ENCODE peak calls at places on chromosomes 3 and 15, in eight cellular contexts. O is uterus, K is tibial nerve, T is body of pancreas, X is H1, B is stomach, H is esophagus muscularis mucosa, C is right lobe of liver. V is an unnamed sample. For H3K27me3 and H3K4me1, the result is how much of the 10 kb centered on the place peaks cover.

GRCh38 chr15:49082960-49083359 is 36.7 kb upstream of the SECISBP2L start:
- DNase-seq in O (no peak), K (no peak), T (no peak), X (no peak), B (no peak), H (no peak), C (no peak), V (no peak)

GRCh38 chr3:149371001-149371722 is 6.3 kb downstream of the TM4SF1 start:
- DNase-seq in O (no peak), K (no peak), T (no peak), X (no peak), B (no peak), H (no peak), C (no peak), V (no peak)

GRCh38 chr3:42079701-42080323 is 11.3 kb upstream of the TRAK1 start:
- DNase-seq in O (no peak), K (no peak), T (no peak), X (no peak), B (no peak), H (no peak), C (no peak), V (no peak)

GRCh38 chr3:107212709-107213664 is 164.3 kb upstream of the CCDC54 start:
- DNase-seq in O (no peak), K (no peak), T (no peak), X (no peak), B (no peak), H (no peak), C (no peak), V (no peak)

GRCh38 chr3:146577662-146578061 is 27.5 kb downstream of the PLSCR5 start:
- DNase-seq in O (peak), K (peak), T (peak), X (no peak), B (no peak), H (no peak), C (no peak), V (no peak)

GRCh38 chr3:18044191-18044590 is 301.8 kb upstream of the TBC1D5 start:
- DNase-seq in O (no peak), K (no peak), T (no peak), X (no peak), B (no peak), H (no peak), C (no peak), V (no peak)

GRCh38 chr3:186217820-186218164 is 108.9 kb upstream of the ETV5 start:
- DNase-seq in O (no peak), K (no peak), T (no peak), X (no peak), B (no peak), H (no peak), C (no peak), V (no peak)

GRCh38 chr3:4491873-4492239 is 1.3 kb upstream of the ITPR1 start:
- DNase-seq in O (no peak), K (no peak), T (no peak), X (no peak), B (no peak), H (no peak), C (no peak), V (no peak)

GRCh38 chr15:25695875-25696760 is 167.0 kb downstream of the ATP10A start:
- DNase-seq in O (no peak), K (no peak), T (no peak), X (no peak), B (no peak), H (no peak), C (no peak), V (no peak)

GRCh38 chr15:88604381-88604951 is 16.7 kb upstream of the AEN start:
- DNase-seq in O (no peak), K (no peak), T (peak), X (no peak), B (no peak), H (no peak), C (no peak), V (no peak)

GRCh38 chr15:83695901-83696425 is 42.0 kb downstream of the ADAMTSL3 start:
- DNase-seq in O (no peak), K (no peak), T (no peak), X (no peak), B (no peak), H (no peak), C (no peak), V (no peak)

GRCh38 chr3:13179181-13179580 is 106.0 kb upstream of the IQSEC1 start:
- DNase-seq in O (no peak), K (no peak), T (no peak), X (no peak), B (no peak), H (no peak), C (no peak), V (no peak)

GRCh38 chr3:24773798-24774197 is 279.1 kb upstream of the THRB start:
- DNase-seq in O (peak), K (peak), T (peak), X (peak), B (peak), H (no peak), C (peak), V (no peak)

GRCh38 chr3:189288348-189289235 is 116.8 kb downstream of the TPRG1 start:
- DNase-seq in O (no peak), K (no peak), T (no peak), X (no peak), B (no peak), H (no peak), C (no peak), V (no peak)

GRCh38 chr15:79635149-79635771 is 203.1 kb downstream of the MINAR1 start:
- DNase-seq in O (no peak), K (no peak), T (no peak), X (no peak), B (no peak), H (peak), C (peak), V (no peak)

GRCh38 chr3:32321095-32321835 is 70.4 kb upstream of the CMTM7 start:
- DNase-seq in O (no peak), K (no peak), T (peak), X (peak), B (no peak), H (no peak), C (no peak), V (no peak)

GRCh38 chr3:24510030-24510648 is 15.5 kb upstream of the THRB start:
- DNase-seq in O (no peak), K (no peak), T (no peak), X (no peak), B (no peak), H (no peak), C (no peak), V (no peak)

GRCh38 chr3:99945328-99945995 is 127.8 kb downstream of the CMSS1 start:
- DNase-seq in O (no peak), K (no peak), T (peak), X (no peak), B (peak), H (no peak), C (no peak), V (peak)

GRCh38 chr3:172042136-172042535 is 2.8 kb downstream of the FNDC3B start:
- DNase-seq in O (no peak), K (no peak), T (no peak), X (no peak), B (no peak), H (no peak), C (no peak), V (no peak)

GRCh38 chr3:33067484-33067883 is 29.5 kb downstream of the GLB1 start:
- DNase-seq in O (no peak), K (no peak), T (no peak), X (no peak), B (no peak), H (no peak), C (no peak), V (no peak)

GRCh38 chr3:106333911-106334618 is 465.3 kb upstream of the CBLB start:
- DNase-seq in O (no peak), K (no peak), T (no peak), X (no peak), B (no peak), H (no peak), C (no peak), V (no peak)

DNA sequence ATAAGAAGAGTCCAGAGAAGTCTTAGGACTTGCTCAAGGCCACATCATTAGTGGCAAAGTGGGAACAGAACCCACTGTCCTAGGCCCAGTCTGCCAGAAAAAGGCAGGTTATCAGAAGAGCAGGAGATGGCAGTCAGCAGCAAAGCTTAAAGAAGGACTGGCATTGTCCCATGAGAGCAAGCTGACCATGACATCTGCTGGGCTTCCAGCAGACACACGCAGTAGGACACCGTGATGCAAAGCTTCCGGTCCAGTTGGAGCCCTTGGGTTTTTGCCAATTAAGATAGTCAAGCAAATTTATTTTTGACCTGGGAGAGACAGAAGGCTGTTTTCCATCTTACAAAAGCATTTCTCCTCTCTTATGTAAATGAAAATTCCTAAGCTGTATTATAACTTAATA is 42.1 kb downstream of the ZBTB38 start:
- DNase-seq in O (peak), K (no peak), T (peak), X (no peak), B (no peak), H (no peak), C (peak), V (no peak)
- H3K27me3 ChIP-seq in O (under half), K (under half), T (under half), X (under half), B (under half), H (under half), C (under half), V (under half)

GRCh38 chr3:139300416-139300815 is 43.4 kb upstream of the MRPS22 start:
- DNase-seq in O (no peak), K (no peak), T (no peak), X (no peak), B (no peak), H (no peak), C (no peak), V (no peak)
- TF ChIP-seq POLR2A in O (no peak), K (no peak), T (no peak), X (no peak), B (no peak), H (no peak), C (no peak), V (no peak)

GRCh38 chr15:77015651-77016320 is 20.9 kb downstream of the PSTPIP1 start:
- DNase-seq in O (no peak), K (no peak), T (no peak), X (no peak), B (no peak), H (no peak), C (peak), V (no peak)

GRCh38 chr15:77014137-77015081 is 19.5 kb downstream of the PSTPIP1 start:
- DNase-seq in O (no peak), K (no peak), T (no peak), X (no peak), B (no peak), H (no peak), C (peak), V (no peak)

GRCh38 chr15:77012117-77012712 is 17.3 kb downstream of the PSTPIP1 start:
- DNase-seq in O (no peak), K (no peak), T (no peak), X (no peak), B (no peak), H (no peak), C (no peak), V (no peak)

GRCh38 chr15:77012868-77013267 is 17.9 kb downstream of the PSTPIP1 start:
- DNase-seq in O (no peak), K (no peak), T (no peak), X (no peak), B (no peak), H (no peak), C (no peak), V (no peak)

DNA sequence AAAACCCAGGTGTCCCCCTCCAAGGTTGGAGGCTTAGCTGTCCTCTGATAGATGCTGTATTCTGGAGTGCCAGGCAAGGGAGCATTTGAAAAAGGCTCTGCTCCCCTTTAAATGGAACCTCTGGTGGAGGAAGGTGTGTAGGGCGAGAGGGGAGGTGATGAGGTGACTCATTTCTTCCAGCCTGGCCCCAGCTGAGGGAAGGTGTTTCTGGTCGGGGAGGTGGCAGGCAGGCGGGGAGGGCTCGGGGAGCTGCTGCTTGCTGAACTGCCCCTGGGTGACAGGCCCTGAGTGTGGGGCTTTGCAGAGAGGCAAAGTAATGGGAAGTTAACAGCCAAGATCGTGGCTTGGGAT is 18.8 kb downstream of the PSTPIP1 start:
- DNase-seq in O (no peak), K (no peak), T (no peak), X (no peak), B (peak), H (no peak), C (no peak), V (no peak)
- H3K4me1 ChIP-seq in O (under half), K (under half), T (under half), X (under half), B (under half), H (under half), C (under half), V (under half)

DNA sequence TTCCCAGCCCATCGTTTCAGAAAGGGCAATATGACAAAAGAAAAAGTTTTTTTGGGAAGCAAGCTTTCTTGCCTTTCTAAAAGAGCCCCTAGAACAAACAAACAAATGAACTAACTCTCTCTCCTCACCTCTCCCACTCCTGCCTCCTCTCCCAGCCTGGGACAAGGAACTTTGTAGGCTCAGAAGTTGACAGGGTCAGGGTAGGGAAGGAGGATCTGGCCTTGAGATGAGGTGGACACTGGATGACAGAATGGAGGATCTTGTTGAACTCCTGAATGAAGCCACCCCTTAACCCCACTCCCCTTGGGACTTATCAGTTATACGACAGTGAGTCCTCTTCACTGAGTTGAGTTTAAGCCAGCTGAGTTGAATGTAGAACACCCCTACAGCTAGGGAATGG is 1.6 kb upstream of the ITGA11 start:
- DNase-seq in O (peak), K (no peak), T (no peak), X (peak), B (no peak), H (peak), C (no peak), V (no peak)
- H3K27me3 ChIP-seq in O (under half), K (under half), T (under half), X (half or more), B (under half), H (under half), C (under half), V (under half)

GRCh38 chr3:119702530-119703527 is at the start of gene CFAP91:
- DNase-seq in O (peak), K (peak), T (peak), X (peak), B (peak), H (peak), C (peak), V (peak)
- TF ChIP-seq POLR2A in O (peak), K (peak), T (peak), X (no peak), B (no peak), H (no peak), C (peak), V (no peak)

GRCh38 chr3:98886525-98886924 is 15.0 kb downstream of the DCBLD2 start:
- DNase-seq in O (no peak), K (no peak), T (no peak), X (no peak), B (no peak), H (no peak), C (no peak), V (no peak)

GRCh38 chr3:98884675-98885371 is 16.7 kb downstream of the DCBLD2 start:
- DNase-seq in O (no peak), K (no peak), T (no peak), X (no peak), B (no peak), H (no peak), C (no peak), V (no peak)

GRCh38 chr3:98887684-98888083 is 13.8 kb downstream of the DCBLD2 start:
- DNase-seq in O (no peak), K (no peak), T (no peak), X (no peak), B (no peak), H (no peak), C (no peak), V (no peak)

GRCh38 chr3:98890181-98890882 is 11.2 kb downstream of the DCBLD2 start:
- DNase-seq in O (no peak), K (no peak), T (no peak), X (no peak), B (no peak), H (no peak), C (no peak), V (no peak)

DNA sequence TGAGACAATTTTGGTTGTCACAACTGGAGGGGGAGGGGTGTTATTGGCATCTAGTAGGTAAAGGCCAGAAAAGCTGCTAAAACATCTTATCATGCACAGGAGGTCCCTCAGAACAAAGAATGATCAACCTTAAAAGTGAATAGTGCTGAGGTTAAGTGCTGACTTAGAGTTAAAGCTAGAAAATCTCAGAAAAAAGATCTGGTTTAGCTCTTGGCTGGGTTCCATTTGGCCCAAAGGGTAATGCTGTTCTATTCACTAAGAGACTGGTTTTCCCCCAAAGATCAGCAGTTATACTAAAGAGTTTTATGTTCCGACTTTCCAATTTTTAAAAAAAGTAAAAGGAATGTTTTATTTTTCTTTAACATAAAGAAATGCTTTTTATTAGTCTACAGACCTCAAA is 15.6 kb downstream of the DCBLD2 start:
- DNase-seq in O (no peak), K (no peak), T (no peak), X (no peak), B (no peak), H (no peak), C (no peak), V (no peak)
- H3K4me1 ChIP-seq in O (under half), K (under half), T (under half), X (under half), B (under half), H (half or more), C (under half), V (under half)

DNA sequence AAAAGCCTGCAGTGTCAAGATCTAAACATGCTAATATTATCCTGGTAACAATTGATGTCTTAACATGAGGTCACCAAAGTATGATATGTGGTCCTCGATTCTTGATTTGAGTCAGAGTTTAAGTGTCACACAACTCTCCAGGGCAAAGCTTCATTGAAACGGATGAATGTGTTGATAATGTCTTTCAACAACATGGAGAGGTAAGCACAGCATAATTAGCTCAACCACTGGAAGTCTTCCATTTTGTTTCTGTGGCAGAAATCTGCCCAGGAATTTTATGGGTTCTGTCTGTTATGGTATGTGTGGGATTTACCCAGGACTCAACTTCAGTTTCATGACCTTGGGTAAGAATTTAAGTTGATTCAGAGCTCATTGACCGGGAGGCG is 591.5 kb downstream of the ZNF385D start:
- DNase-seq in O (no peak), K (no peak), T (no peak), X (no peak), B (no peak), H (no peak), C (no peak), V (no peak)
- H3K27me3 ChIP-seq in O (under half), K (under half), T (under half), X (under half), B (under half), H (under half), C (under half), V (under half)